ENCODE peak calls at places on chromosomes 11 and 22, in seven cellular contexts. T, F, K, P, E, G and S are unnamed samples.

GRCh38 chr11:15055620-15056356 is 17.6 kb upstream of the CALCB start:
- DNase-seq in E (no peak), P (peak; percentile 63), G (no peak), F (no peak), K (no peak), T (peak; percentile 14), S (no peak)

GRCh38 chr11:65912840-65913239 is 6.0 kb downstream of the C11orf68 start:
- DNase-seq in E (peak; percentile 34), P (peak; percentile 91), T (no peak), G (no peak), K (no peak), F (no peak), S (no peak)

GRCh38 chr11:528166-528814 is 7.1 kb downstream of the HRAS start:
- DNase-seq in K (no peak), T (no peak), F (no peak), G (no peak), E (no peak), P (no peak), S (no peak)

GRCh38 chr11:92703431-92703830 is 266.0 kb upstream of the MTNR1B start:
- DNase-seq in E (peak; percentile 29), K (no peak), G (no peak), P (no peak), T (no peak), F (no peak), S (peak; percentile 23)

GRCh38 chr22:33194529-33194928 is 136.3 kb upstream of the SYN3 start:
- DNase-seq in T (no peak), E (no peak), F (no peak), G (no peak), P (no peak), K (no peak), S (no peak)

GRCh38 chr22:44394246-44395115 is 81.7 kb upstream of the SHISAL1 start:
- DNase-seq in G (no peak), P (no peak), K (no peak), E (no peak), T (no peak), F (no peak), S (no peak)

GRCh38 chr11:45805305-45806071 is 539 bp downstream of the SLC35C1 start:
- DNase-seq in G (peak; percentile 36), P (peak; percentile 33), E (peak; percentile 59), F (no peak), K (peak; percentile 20), T (no peak), S (peak; percentile 38)

GRCh38 chr11:12019867-12020416 is 11.5 kb upstream of the DKK3 start:
- DNase-seq in E (peak; percentile 9), K (no peak), P (no peak), F (no peak), G (no peak), T (no peak), S (no peak)

GRCh38 chr22:22767876-22768602 is 119.6 kb upstream of the IGLL5 start:
- DNase-seq in G (no peak), T (no peak), P (no peak), K (no peak), E (no peak), F (no peak), S (no peak)

GRCh38 chr11:128559496-128560103 is 27.8 kb downstream of the ETS1 start:
- DNase-seq in K (no peak), T (no peak), E (no peak), G (no peak), P (peak; percentile 34), F (no peak), S (no peak)

GRCh38 chr11:69819109-69819490 is at the start of gene FGF3:
- DNase-seq in T (no peak), P (no peak), K (no peak), F (no peak), E (no peak), G (no peak), S (no peak)

GRCh38 chr11:405976-406795 is 8.6 kb downstream of the SIGIRR start:
- DNase-seq in G (no peak), P (no peak), T (no peak), F (no peak), K (no peak), E (no peak), S (no peak)

GRCh38 chr22:38038426-38038825 is 18.8 kb upstream of the PICK1 start:
- DNase-seq in F (no peak), P (no peak), T (no peak), G (no peak), K (no peak), E (no peak), S (no peak)

GRCh38 chr22:50184541-50185383 is 951 bp upstream of the TRABD start:
- DNase-seq in K (no peak), T (no peak), F (no peak), G (no peak), P (no peak), E (no peak), S (no peak)

GRCh38 chr11:2825261-2825885 is 60.2 kb downstream of the CDKN1C start:
- DNase-seq in P (peak; percentile 13), E (peak; percentile 69), K (peak; percentile 48), F (no peak), G (peak; percentile 90), T (no peak), S (peak; percentile 28)

GRCh38 chr11:12914401-12914912 is 94.7 kb upstream of the RASSF10 start:
- DNase-seq in P (no peak), G (peak; percentile 82), F (no peak), K (peak; percentile 31), E (peak; percentile 28), T (peak; percentile 93), S (peak; percentile 22)

GRCh38 chr11:2524446-2525165 is 79.8 kb downstream of the KCNQ1 start:
- DNase-seq in F (no peak), K (no peak), E (no peak), P (no peak), G (peak; percentile 0), T (no peak), S (no peak)

GRCh38 chr11:103566116-103566515 is 456.9 kb downstream of the DYNC2H1 start:
- DNase-seq in P (no peak), G (no peak), E (no peak), F (no peak), K (no peak), T (no peak), S (no peak)

GRCh38 chr11:95306816-95307215 is 75.8 kb upstream of the SESN3 start:
- DNase-seq in E (no peak), K (no peak), P (no peak), F (no peak), G (no peak), T (no peak), S (no peak)

GRCh38 chr22:19820880-19821522 is 33.7 kb downstream of the GNB1L start:
- DNase-seq in T (no peak), F (no peak), G (no peak), P (no peak), K (no peak), E (no peak), S (no peak)

GRCh38 chr22:20305894-20306645 is 13.8 kb downstream of the DGCR6L start:
- DNase-seq in E (no peak), G (no peak), K (no peak), T (no peak), P (no peak), F (no peak), S (no peak)

GRCh38 chr22:37206118-37206840 is 6.0 kb downstream of the SSTR3 start:
- DNase-seq in K (no peak), P (no peak), T (no peak), G (no peak), F (no peak), E (no peak), S (no peak)

GRCh38 chr11:73971175-73971719 is 11.4 kb downstream of the UCP2 start:
- DNase-seq in P (no peak), G (no peak), K (no peak), F (no peak), T (no peak), E (no peak), S (no peak)

GRCh38 chr11:34243620-34244493 is 114.0 kb downstream of the ABTB2 start:
- DNase-seq in P (peak; percentile 92), G (no peak), F (no peak), K (no peak), E (peak; percentile 74), T (no peak), S (peak; percentile 45)

GRCh38 chr11:119084663-119085522 is at the start of gene HMBS:
- DNase-seq in E (peak; percentile 96), P (peak; percentile 89), G (peak; percentile 92), F (peak; percentile 55), T (peak; percentile 90), K (peak; percentile 65), S (peak; percentile 72)

GRCh38 chr11:111603633-111604130 is 1.4 kb downstream of the SIK2 start:
- DNase-seq in G (no peak), P (peak; percentile 15), K (no peak), T (no peak), F (no peak), E (peak; percentile 22), S (no peak)

GRCh38 chr11:129896062-129896461 is 684 bp upstream of the NFRKB start:
- DNase-seq in E (no peak), T (no peak), K (no peak), F (no peak), G (no peak), P (no peak), S (no peak)

GRCh38 chr11:28383471-28383870 is 275.3 kb downstream of the METTL15 start:
- DNase-seq in E (no peak), P (no peak), G (no peak), T (no peak), F (no peak), K (peak; percentile 47), S (peak; percentile 31)

GRCh38 chr11:43825217-43825816 is 55.3 kb upstream of the ALKBH3 start:
- DNase-seq in T (peak; percentile 5), E (peak; percentile 54), K (no peak), F (no peak), P (peak; percentile 42), G (no peak), S (peak; percentile 18)

GRCh38 chr22:20380486-20380885 is 13.5 kb upstream of the ZNF74 start:
- DNase-seq in P (peak; percentile 61), K (no peak), F (no peak), T (no peak), E (no peak), G (no peak), S (no peak)

GRCh38 chr11:28107331-28107725 is 628 bp downstream of the KIF18A start:
- DNase-seq in G (no peak), P (peak; percentile 56), K (no peak), E (no peak), T (no peak), F (no peak), S (no peak)

GRCh38 chr11:44566559-44566949 is 1.1 kb downstream of the CD82 start:
- DNase-seq in G (no peak), T (no peak), P (no peak), F (no peak), K (no peak), E (no peak), S (no peak)

GRCh38 chr22:24437820-24438328 is 10.5 kb downstream of the ADORA2A start:
- DNase-seq in T (no peak), G (no peak), P (peak; percentile 39), F (no peak), E (no peak), K (no peak), S (no peak)